ENCODE peak calls at places on chromosomes 13 and 19, in eight cellular contexts. R is dorsolateral prefrontal cortex; Z is NCI-H1092; J is GM20000; F is activated gamma-delta T cell treated with Interleukin-2 at 50 U/mL for 16 hours; K is heart right ventricle; U is fibroblast of lung; L is CD4-positive, CD25-positive, alpha-beta regulatory T cell. M is an unnamed sample.

GRCh38 chr13:113401452-113402415 is 37.8 kb upstream of the GRTP1 start:
- DNase-seq in R (no peak), Z (no peak), J (no peak), F (no peak), K (no peak), U (no peak), L (no peak), M (no peak)

GRCh38 chr13:53201454-53202225 is 173.0 kb downstream of the OLFM4 start:
- DNase-seq in R (peak; percentile 31), Z (peak; percentile 25), J (no peak), F (no peak), K (no peak), U (no peak), L (no peak), M (no peak)

GRCh38 chr13:64782459-64782858 is 2447.7 kb downstream of the PCDH9 start:
- DNase-seq in R (no peak), Z (no peak), J (no peak), F (no peak), K (no peak), U (no peak), L (no peak), M (no peak)

GRCh38 chr13:102694944-102695343 is at the start of gene METTL21C:
- DNase-seq in R (no peak), Z (no peak), J (no peak), F (no peak), K (no peak), U (no peak), L (no peak), M (no peak)

GRCh38 chr13:71213252-71213821 is 653.7 kb downstream of the DACH1 start:
- DNase-seq in R (no peak), Z (no peak), J (no peak), F (no peak), K (no peak), U (no peak), L (no peak), M (no peak)

GRCh38 chr13:113976711-113977684 is 3.1 kb upstream of the C13orf46 start:
- DNase-seq in R (peak; percentile 12), Z (no peak), J (no peak), F (no peak), K (no peak), U (peak; percentile 84), L (no peak), M (no peak)

GRCh38 chr13:105969761-105970160 is 565.7 kb downstream of the EFNB2 start:
- DNase-seq in R (no peak), Z (no peak), J (no peak), F (no peak), K (no peak), U (peak; percentile 56), L (no peak), M (peak; percentile 19)

GRCh38 chr19:35533822-35534521 is 716 bp downstream of the GAPDHS start:
- DNase-seq in R (no peak), Z (no peak), J (peak; percentile 55), F (peak; percentile 41), K (no peak), U (peak; percentile 26), L (no peak), M (no peak)

GRCh38 chr13:33283195-33283910 is 2.2 kb downstream of the STARD13 start:
- DNase-seq in R (no peak), Z (no peak), J (no peak), F (no peak), K (no peak), U (no peak), L (no peak), M (no peak)

GRCh38 chr13:53784331-53784730 is 755.7 kb downstream of the OLFM4 start:
- DNase-seq in R (no peak), Z (no peak), J (no peak), F (no peak), K (no peak), U (no peak), L (no peak), M (no peak)

GRCh38 chr13:100131863-100132574 is 43.1 kb downstream of the PCCA start:
- DNase-seq in R (no peak), Z (no peak), J (no peak), F (no peak), K (no peak), U (peak; percentile 96), L (no peak), M (peak; percentile 87)

GRCh38 chr19:20928371-20928770 is 5.3 kb downstream of the ZNF85 start:
- DNase-seq in R (no peak), Z (no peak), J (no peak), F (no peak), K (no peak), U (peak; percentile 99), L (no peak), M (no peak)

GRCh38 chr13:96650301-96650886 is 343.9 kb downstream of the OXGR1 start:
- DNase-seq in R (no peak), Z (no peak), J (no peak), F (no peak), K (no peak), U (peak; percentile 88), L (no peak), M (no peak)

GRCh38 chr13:34971473-34971872 is 29.4 kb downstream of the NBEA start:
- DNase-seq in R (no peak), Z (no peak), J (no peak), F (no peak), K (no peak), U (no peak), L (no peak), M (no peak)

GRCh38 chr13:49938921-49939320 is 2.8 kb upstream of the SPRYD7 start:
- DNase-seq in R (no peak), Z (no peak), J (no peak), F (no peak), K (no peak), U (no peak), L (no peak), M (no peak)

GRCh38 chr19:4278926-4279529 is at the start of gene SHD:
- DNase-seq in R (no peak), Z (peak; percentile 30), J (no peak), F (no peak), K (no peak), U (no peak), L (no peak), M (no peak)

GRCh38 chr19:33998739-33999345 is 173.5 kb upstream of the LSM14A start:
- DNase-seq in R (no peak), Z (no peak), J (no peak), F (no peak), K (no peak), U (peak; percentile 6), L (no peak), M (peak; percentile 13)

GRCh38 chr13:112963641-112964040 is 5.4 kb upstream of the MCF2L start:
- DNase-seq in R (peak; percentile 3), Z (no peak), J (no peak), F (no peak), K (no peak), U (no peak), L (no peak), M (no peak)

GRCh38 chr19:2503521-2504109 is 27.7 kb downstream of the GADD45B start:
- DNase-seq in R (no peak), Z (no peak), J (no peak), F (peak; percentile 78), K (no peak), U (peak; percentile 85), L (peak; percentile 51), M (peak; percentile 70)